ENCODE peak calls at places on chromosomes 7 and 10, in ten cellular contexts. F is T-cell, R is ELR, H is GM23248, X is epithelial cell of proximal tubule, Y is SW480, Q is mesothelial cell of epicardium, I is choroid plexus epithelial cell, J is foreskin keratinocyte, G is LoVo. C is an unnamed sample.

GRCh38 chr7:69550991-69551390 is 47.3 kb upstream of the AUTS2 start:
- DNase-seq in X (no peak), F (no peak), I (no peak), Y (no peak), R (no peak), Q (no peak), H (no peak), J (no peak), G (no peak), C (no peak)

GRCh38 chr7:35697414-35698175 is 2.7 kb upstream of the HERPUD2 start:
- DNase-seq in F (no peak), X (peak; percentile 59), G (peak; percentile 30), H (peak; percentile 77), Q (no peak), J (peak; percentile 84), Y (no peak), R (peak; percentile 82), I (peak; percentile 74), C (no peak)

GRCh38 chr7:48106906-48107659 is 18.0 kb downstream of the UPP1 start:
- DNase-seq in R (no peak), F (no peak), I (no peak), Q (no peak), Y (no peak), H (no peak), J (no peak), X (no peak), G (no peak), C (no peak)

GRCh38 chr7:159098795-159099194 is 45.9 kb downstream of the VIPR2 start:
- DNase-seq in G (no peak), F (no peak), Q (no peak), H (no peak), I (peak; percentile 40), R (no peak), Y (no peak), X (no peak), J (no peak), C (no peak)

GRCh38 chr10:12042409-12042796 is 206 bp downstream of the UPF2 start:
- DNase-seq in I (peak; percentile 18), R (peak; percentile 56), F (no peak), Y (no peak), X (no peak), Q (peak; percentile 33), J (no peak), H (peak; percentile 65), G (no peak), C (peak; percentile 42)

GRCh38 chr7:107999814-108000560 is 3.0 kb downstream of the LAMB1 start:
- DNase-seq in I (peak; percentile 53), Y (no peak), R (peak; percentile 65), H (peak; percentile 45), F (no peak), X (no peak), J (peak; percentile 42), G (no peak), Q (no peak), C (no peak)

GRCh38 chr7:100063376-100063775 is 13.8 kb downstream of the ZSCAN21 start:
- DNase-seq in X (no peak), H (no peak), F (no peak), G (no peak), R (no peak), J (no peak), I (no peak), Y (no peak), Q (no peak), C (no peak)

GRCh38 chr7:158680754-158681153 is 23.9 kb downstream of the NCAPG2 start:
- DNase-seq in X (no peak), R (no peak), F (no peak), G (no peak), H (peak; percentile 43), I (no peak), Y (no peak), J (no peak), Q (no peak), C (no peak)

GRCh38 chr7:37357277-37357996 is 91.2 kb downstream of the ELMO1 start:
- DNase-seq in Q (no peak), H (no peak), Y (no peak), X (no peak), I (no peak), F (no peak), R (no peak), G (no peak), J (no peak), C (no peak)

GRCh38 chr7:280461-280860 is 9.5 kb upstream of the FOXL3 start:
- DNase-seq in R (no peak), J (no peak), Q (no peak), G (no peak), F (no peak), X (no peak), H (no peak), I (no peak), Y (no peak), C (no peak)

GRCh38 chr10:6766061-6766460 is 186.0 kb upstream of the PRKCQ start:
- DNase-seq in Q (no peak), J (no peak), R (no peak), X (no peak), H (peak; percentile 77), F (no peak), G (no peak), Y (no peak), I (no peak), C (no peak)

GRCh38 chr7:157500171-157500960 is 163.6 kb downstream of the DNAJB6 start:
- DNase-seq in X (no peak), R (no peak), J (no peak), H (no peak), F (no peak), Q (no peak), I (no peak), Y (no peak), G (no peak), C (no peak)

GRCh38 chr10:65765006-65765546 is 1160.8 kb upstream of the LRRTM3 start:
- DNase-seq in R (no peak), Q (no peak), H (no peak), J (no peak), Y (no peak), G (no peak), X (no peak), I (no peak), F (no peak), C (no peak)

GRCh38 chr10:132188331-132188730 is 1.6 kb downstream of the DPYSL4 start:
- DNase-seq in Q (no peak), G (no peak), I (no peak), R (no peak), X (no peak), F (no peak), H (peak; percentile 14), Y (no peak), J (no peak), C (no peak)

GRCh38 chr7:143013473-143013872 is 13.5 kb downstream of the OR9A2 start:
- DNase-seq in Q (no peak), I (peak; percentile 36), F (no peak), J (no peak), G (no peak), R (no peak), H (peak; percentile 34), Y (no peak), X (no peak), C (no peak)

GRCh38 chr10:85646312-85646711 is 720.3 kb downstream of the GRID1 start:
- DNase-seq in G (peak; percentile 45), Y (peak; percentile 3), Q (no peak), I (peak; percentile 49), X (peak; percentile 74), J (peak; percentile 70), R (peak; percentile 14), F (no peak), H (no peak), C (no peak)

GRCh38 chr7:140581411-140581810 is 59.2 kb downstream of the DENND2A start:
- DNase-seq in R (no peak), X (no peak), J (no peak), G (no peak), Q (no peak), I (no peak), Y (no peak), F (no peak), H (no peak), C (no peak)

GRCh38 chr10:78320416-78320815 is 286.8 kb downstream of the RPS24 start:
- DNase-seq in R (no peak), H (no peak), I (no peak), G (no peak), Y (no peak), Q (no peak), X (no peak), J (no peak), F (no peak), C (peak; percentile 4)

GRCh38 chr10:72340911-72341310 is 13.8 kb downstream of the DNAJB12 start:
- DNase-seq in G (no peak), Y (no peak), J (no peak), R (no peak), I (no peak), F (no peak), Q (no peak), H (no peak), X (no peak), C (no peak)

GRCh38 chr7:140209866-140210609 is 33.3 kb upstream of the KDM7A start:
- DNase-seq in R (no peak), F (no peak), H (no peak), Q (no peak), Y (no peak), J (no peak), X (no peak), G (no peak), I (no peak), C (no peak)

GRCh38 chr7:27173412-27174076 is 576 bp downstream of the HOXA10 start:
- DNase-seq in F (no peak), Y (peak; percentile 66), Q (peak; percentile 27), I (no peak), G (no peak), J (no peak), X (no peak), H (peak; percentile 74), R (peak; percentile 67), C (peak; percentile 39)

GRCh38 chr10:6039711-6040110 is 22.5 kb downstream of the IL2RA start:
- DNase-seq in I (no peak), X (no peak), H (no peak), J (no peak), F (no peak), Q (no peak), R (no peak), Y (no peak), G (no peak), C (no peak)

GRCh38 chr10:70162892-70163201 is 7.5 kb downstream of the SAR1A start:
- DNase-seq in J (no peak), F (peak; percentile 36), Q (no peak), I (no peak), Y (no peak), X (no peak), R (peak; percentile 32), H (no peak), G (no peak), C (no peak)

GRCh38 chr7:34236057-34236456 is 330.7 kb downstream of the BMPER start:
- DNase-seq in Y (no peak), X (no peak), G (no peak), R (no peak), H (no peak), J (no peak), F (no peak), Q (no peak), I (no peak), C (no peak)

GRCh38 chr10:103750836-103751235 is 104.5 kb downstream of the SH3PXD2A start:
- DNase-seq in H (no peak), G (no peak), R (no peak), F (no peak), I (no peak), J (no peak), X (no peak), Q (no peak), Y (no peak), C (no peak)

GRCh38 chr7:151104411-151105235 is 18.3 kb downstream of the AGAP3 start:
- DNase-seq in H (peak; percentile 35), Y (no peak), J (no peak), G (no peak), I (peak; percentile 90), F (no peak), X (no peak), Q (no peak), R (no peak), C (peak; percentile 52)

GRCh38 chr7:69814421-69814962 is 216.2 kb downstream of the AUTS2 start:
- DNase-seq in R (no peak), X (no peak), F (no peak), Y (no peak), Q (no peak), J (no peak), H (peak; percentile 63), I (no peak), G (no peak), C (no peak)

GRCh38 chr10:43336061-43336460 is 35.4 kb upstream of the FXYD4 start:
- DNase-seq in Q (no peak), R (no peak), F (no peak), Y (no peak), J (no peak), H (no peak), X (no peak), G (no peak), I (no peak), C (peak; percentile 2)